ENCODE peak calls at places on chromosomes 3 and 15, in four cellular contexts. N, F, V and H are unnamed samples.
A peak's percentile ranks its signal among the peaks of the same experiment; 100 is the strongest.

GRCh38 chr3:104392327-104392726 is 974.4 kb upstream of the ALCAM start:
- DNase-seq in N (peak; percentile 15), F (no peak), V (no peak), H (no peak)

GRCh38 chr3:184632551-184632950 is 71.0 kb downstream of the EPHB3 start:
- DNase-seq in N (no peak), F (no peak), V (no peak), H (no peak)

GRCh38 chr3:165192610-165193192 is 3.5 kb downstream of the SLITRK3 start:
- DNase-seq in N (no peak), F (no peak), V (no peak), H (no peak)

GRCh38 chr3:18090377-18090776 is 334.8 kb downstream of the SATB1 start:
- DNase-seq in N (no peak), F (no peak), V (no peak), H (no peak)

GRCh38 chr15:81316267-81316666 is 7.7 kb downstream of the STARD5 start:
- DNase-seq in N (no peak), F (no peak), V (no peak), H (no peak)

GRCh38 chr3:18808423-18808822 is 339.9 kb upstream of the KCNH8 start:
- DNase-seq in N (no peak), F (no peak), V (no peak), H (no peak)

GRCh38 chr3:188900421-188900941 is 271.3 kb upstream of the TPRG1 start:
- DNase-seq in N (peak; percentile 82), F (no peak), V (no peak), H (no peak)

GRCh38 chr15:100277087-100277855 is 64.5 kb downstream of the ADAMTS17 start:
- DNase-seq in N (no peak), F (no peak), V (no peak), H (no peak)

GRCh38 chr3:45486926-45487325 is 98.5 kb downstream of the LARS2 start:
- DNase-seq in N (no peak), F (no peak), V (no peak), H (no peak)

GRCh38 chr15:70099966-70100494 is 2.3 kb upstream of the TLE3 start:
- DNase-seq in N (no peak), F (no peak), V (no peak), H (no peak)
- H3K4me3 ChIP-seq in N (peak overlapping the region; percentile 31), F (peak overlapping the region; percentile 95), V (peak overlapping the region; percentile 35), H (peak overlapping the region; percentile 62)

GRCh38 chr3:14633819-14634424 is 17.6 kb upstream of the CCDC174 start:
- DNase-seq in N (no peak), F (peak; percentile 50), V (peak; percentile 50), H (peak; percentile 55)
- H3K27ac ChIP-seq in N (no peak overlapping the region), F (no peak overlapping the region), V (no peak overlapping the region), H (no peak overlapping the region)

GRCh38 chr3:61008168-61008737 is 243.0 kb downstream of the FHIT start:
- DNase-seq in N (no peak), F (no peak), V (no peak), H (no peak)
- H3K4me3 ChIP-seq in N (no peak overlapping the region), F (no peak overlapping the region), V (no peak overlapping the region), H (no peak overlapping the region)

DNA sequence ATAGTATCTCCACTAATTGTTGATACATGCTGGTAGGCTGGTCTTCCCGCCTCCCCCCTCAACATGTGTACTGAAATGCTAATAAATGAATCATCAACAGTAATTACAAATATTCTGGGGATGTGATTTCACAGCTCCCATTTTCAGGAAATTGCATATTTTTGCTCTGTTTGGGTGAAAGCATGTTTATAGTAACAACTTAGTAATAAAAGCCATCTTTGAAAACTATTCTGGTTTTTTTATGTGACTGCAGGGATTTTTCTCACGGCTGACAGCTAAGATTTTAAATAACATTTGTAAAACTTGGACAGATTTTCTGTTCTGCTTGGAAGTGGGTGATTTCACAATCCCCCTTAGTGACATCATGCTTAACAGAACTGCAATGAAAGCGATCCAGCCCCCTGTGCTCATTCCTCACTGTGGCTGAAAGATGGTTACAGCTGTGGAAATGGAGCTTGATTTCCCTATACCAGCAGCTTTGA is 25.6 kb upstream of the FAM174B start:
- DNase-seq in N (no peak), F (peak; percentile 49), V (no peak), H (no peak)
- H3K27ac ChIP-seq in N (no peak overlapping the region), F (no peak overlapping the region), V (no peak overlapping the region), H (peak overlapping the region; percentile 36)

DNA sequence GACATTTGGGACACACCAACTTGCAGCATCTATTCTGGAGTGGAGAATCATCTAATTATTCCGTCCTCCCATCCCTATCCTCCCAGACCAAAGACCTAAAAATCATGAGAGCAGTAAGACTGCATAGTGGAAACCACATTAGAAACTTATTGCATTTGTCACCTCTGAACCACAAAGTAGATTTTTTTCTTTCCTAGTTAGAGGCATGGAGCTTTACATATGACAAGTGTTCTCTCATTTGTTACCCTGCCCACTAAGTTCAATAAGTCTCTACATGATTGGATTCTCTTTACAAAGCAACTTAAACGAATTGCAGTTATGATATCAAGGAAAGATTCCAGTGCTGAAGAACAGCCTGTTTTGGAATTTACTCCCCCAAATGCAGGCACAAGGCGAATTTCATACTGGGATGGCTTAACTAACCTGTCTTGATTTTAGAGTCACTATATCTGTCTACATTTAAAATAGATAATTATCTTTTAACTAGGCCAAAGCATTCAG is 42.3 kb upstream of the LRRFIP2 start:
- DNase-seq in N (no peak), F (no peak), V (no peak), H (no peak)
- H3K4me3 ChIP-seq in N (no peak overlapping the region), F (no peak overlapping the region), V (no peak overlapping the region), H (no peak overlapping the region)